ENCODE peak calls at places on chromosomes 11 and 22, in four cellular contexts. One of them, this sample, is unnamed.

GRCh38 chr11:86360775-86361395 is 13.8 kb upstream of the CCDC81 start:
- DNase-seq in K562: no peak
- DNase-seq in IMR-90: peak; percentile 73
- DNase-seq in GM12878: no peak
- DNase-seq in this sample: no peak

GRCh38 chr11:75313457-75314272 is 37.8 kb downstream of the ARRB1 start:
- DNase-seq in IMR-90: peak; percentile 81
- DNase-seq in K562: peak; percentile 71
- DNase-seq in GM12878: no peak
- DNase-seq in this sample: no peak

GRCh38 chr11:11045156-11045670 is 187.4 kb upstream of the ZBED5 start:
- DNase-seq in K562: no peak
- DNase-seq in GM12878: no peak
- DNase-seq in IMR-90: no peak
- DNase-seq in this sample: no peak

GRCh38 chr11:102666331-102666957 is 39.1 kb downstream of the MMP27 start:
- DNase-seq in GM12878: no peak
- DNase-seq in IMR-90: peak; percentile 60
- DNase-seq in K562: peak; percentile 61
- DNase-seq in this sample: peak; percentile 34

GRCh38 chr11:8567597-8568198 is 26.3 kb downstream of the STK33 start:
- DNase-seq in IMR-90: peak; percentile 20
- DNase-seq in GM12878: no peak
- DNase-seq in K562: no peak
- DNase-seq in this sample: no peak

GRCh38 chr11:34346551-34346950 is 11.3 kb downstream of the ABTB2 start:
- DNase-seq in IMR-90: no peak
- DNase-seq in GM12878: no peak
- DNase-seq in K562: no peak
- DNase-seq in this sample: peak; percentile 40

GRCh38 chr11:1335811-1336761 is 26.7 kb upstream of the TOLLIP start:
- DNase-seq in GM12878: no peak
- DNase-seq in K562: peak; percentile 83
- DNase-seq in IMR-90: peak; percentile 71
- DNase-seq in this sample: peak; percentile 84

GRCh38 chr11:848380-848931 is 5.8 kb downstream of the TSPAN4 start:
- DNase-seq in K562: peak; percentile 67
- DNase-seq in IMR-90: no peak
- DNase-seq in GM12878: no peak
- DNase-seq in this sample: peak; percentile 89

GRCh38 chr22:49735411-49736311 is 92.0 kb downstream of the BRD1 start:
- DNase-seq in K562: peak; percentile 69
- DNase-seq in GM12878: no peak
- DNase-seq in IMR-90: no peak
- DNase-seq in this sample: peak; percentile 76

GRCh38 chr22:47133263-47133662 is 370.8 kb downstream of the TBC1D22A start:
- DNase-seq in GM12878: no peak
- DNase-seq in IMR-90: no peak
- DNase-seq in K562: no peak
- DNase-seq in this sample: no peak

GRCh38 chr11:69950120-69950519 is 128.0 kb upstream of the ANO1 start:
- DNase-seq in IMR-90: peak; percentile 31
- DNase-seq in K562: peak; percentile 86
- DNase-seq in GM12878: no peak
- DNase-seq in this sample: peak; percentile 58

GRCh38 chr11:133955091-133955846 is 1.5 kb downstream of the IGSF9B start:
- DNase-seq in K562: no peak
- DNase-seq in IMR-90: no peak
- DNase-seq in GM12878: no peak
- DNase-seq in this sample: peak; percentile 81
- TF ChIP-seq MXI1 in K562: no peak
- TF ChIP-seq MXI1 in IMR-90: no peak
- TF ChIP-seq MXI1 in GM12878: no peak
- TF ChIP-seq MXI1 in this sample: peak; percentile 6

GRCh38 chr11:117097567-117098268 is 510 bp downstream of the SIK3 start:
- DNase-seq in K562: peak; percentile 72
- DNase-seq in IMR-90: no peak
- DNase-seq in GM12878: no peak
- DNase-seq in this sample: peak; percentile 82
- TF ChIP-seq RCOR1 in K562: no peak
- TF ChIP-seq RCOR1 in IMR-90: no peak
- TF ChIP-seq RCOR1 in GM12878: no peak
- TF ChIP-seq RCOR1 in this sample: no peak

GRCh38 chr11:18699269-18699596 is 654 bp downstream of the TMEM86A start:
- DNase-seq in IMR-90: no peak
- DNase-seq in GM12878: no peak
- DNase-seq in K562: no peak
- DNase-seq in this sample: peak; percentile 30

GRCh38 chr11:18697581-18697980 is 998 bp upstream of the TMEM86A start:
- DNase-seq in K562: no peak
- DNase-seq in GM12878: no peak
- DNase-seq in IMR-90: no peak
- DNase-seq in this sample: no peak

GRCh38 chr11:18700375-18700774 is 1.8 kb downstream of the TMEM86A start:
- DNase-seq in K562: no peak
- DNase-seq in GM12878: no peak
- DNase-seq in IMR-90: peak; percentile 15
- DNase-seq in this sample: no peak

GRCh38 chr11:18699848-18700261 is 1.3 kb downstream of the TMEM86A start:
- DNase-seq in IMR-90: no peak
- DNase-seq in K562: no peak
- DNase-seq in GM12878: no peak
- DNase-seq in this sample: no peak

GRCh38 chr11:18698341-18699268 is at the start of gene TMEM86A:
- DNase-seq in K562: peak; percentile 98
- DNase-seq in IMR-90: peak; percentile 60
- DNase-seq in GM12878: no peak
- DNase-seq in this sample: peak; percentile 99
- TF ChIP-seq MXI1 in K562: no peak
- TF ChIP-seq MXI1 in IMR-90: peak; percentile 18
- TF ChIP-seq MXI1 in GM12878: no peak
- TF ChIP-seq MXI1 in this sample: peak; percentile 61

DNA sequence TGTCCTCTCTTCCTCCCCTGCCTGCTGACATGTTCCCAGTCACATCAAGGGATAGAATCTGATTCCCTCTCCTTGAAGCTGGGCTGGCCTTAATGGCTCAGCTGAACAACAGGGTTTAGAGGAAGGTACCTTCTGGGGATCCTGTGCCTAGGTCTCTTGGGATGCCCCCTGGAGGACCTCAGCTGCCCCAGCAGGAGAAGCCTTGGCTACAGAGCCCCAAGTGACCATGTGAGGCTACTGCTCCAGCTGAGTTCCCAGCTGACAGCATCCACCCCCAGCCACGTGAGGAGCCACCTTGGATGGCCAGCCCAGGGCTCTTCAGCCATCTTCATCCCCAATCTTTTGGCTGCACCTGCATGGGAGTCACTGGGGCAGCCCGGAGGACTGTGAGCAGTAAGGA is 1499.3 kb downstream of the TBC1D22A start:
- DNase-seq in IMR-90: no peak
- DNase-seq in GM12878: no peak
- DNase-seq in K562: peak; percentile 12
- DNase-seq in this sample: no peak
- TF ChIP-seq RCOR1 in IMR-90: no peak
- TF ChIP-seq RCOR1 in GM12878: no peak
- TF ChIP-seq RCOR1 in K562: no peak
- TF ChIP-seq RCOR1 in this sample: no peak

This sample was measured in SK-N-SH.